ENCODE peak calls at places on chromosomes 1 and 21, in four cellular contexts. Z is anterior cingulate cortex; T is Daoy; C is activated T-cell treated with anti-CD3 and anti-CD28 coated beads, Interleukin-2, amount 50 U/mL, for 72 hours. J is an unnamed sample.

GRCh38 chr1:243982451-243983018 is 68.5 kb upstream of the ZBTB18 start:
- DNase-seq in C (no peak), Z (no peak), T (no peak), J (no peak)

GRCh38 chr1:246597340-246597739 is 31.1 kb downstream of the CNST start:
- DNase-seq in T (peak; percentile 65), Z (no peak), C (no peak), J (no peak)

GRCh38 chr1:81142099-81142776 is 658.5 kb upstream of the ADGRL2 start:
- DNase-seq in C (no peak), Z (no peak), T (peak; percentile 39), J (no peak)

GRCh38 chr21:46205766-46206162 is 21.5 kb upstream of the SPATC1L start:
- DNase-seq in Z (no peak), C (no peak), T (no peak), J (no peak)

GRCh38 chr1:228211871-228212414 is 4.1 kb downstream of the OBSCN start:
- DNase-seq in C (no peak), Z (no peak), T (no peak), J (peak; percentile 69)

GRCh38 chr1:5140136-5140535 is 485.7 kb downstream of the AJAP1 start:
- DNase-seq in C (no peak), T (no peak), Z (no peak), J (no peak)

GRCh38 chr1:229305402-229305801 is 34.5 kb downstream of the RAB4A start:
- DNase-seq in C (no peak), T (no peak), Z (no peak), J (no peak)

GRCh38 chr1:74753104-74753503 is 20.2 kb downstream of the TYW3 start:
- DNase-seq in T (no peak), C (no peak), Z (no peak), J (no peak)

GRCh38 chr1:186950547-186950946 is 121.8 kb downstream of the PLA2G4A start:
- DNase-seq in C (no peak), Z (no peak), T (peak; percentile 88), J (no peak)

GRCh38 chr1:84853743-84854721 is 39.0 kb downstream of the LPAR3 start:
- DNase-seq in Z (no peak), C (peak; percentile 54), T (peak; percentile 94), J (no peak)

GRCh38 chr1:10424651-10425050 is 5.6 kb upstream of the CENPS start:
- DNase-seq in T (no peak), Z (no peak), C (no peak), J (no peak)

J was measured in type B pancreatic cell.